ENCODE peak calls at places on chromosomes 12 and 14, in four cellular contexts. F is tibial nerve, R is upper lobe of right lung, Q is fibroblast of villous mesenchyme. V is an unnamed sample.

GRCh38 chr14:31337331-31337730 is 83.0 kb downstream of the HEATR5A start:
- DNase-seq in F (no peak), Q (no peak), R (no peak), V (no peak)

GRCh38 chr12:100356646-100357223 is at the start of gene SLC17A8:
- DNase-seq in R (no peak), Q (no peak), F (no peak), V (no peak)

GRCh38 chr14:94129758-94130414 is 482 bp upstream of the IFI27L2 start:
- DNase-seq in F (peak; percentile 63), R (no peak), Q (peak; percentile 37), V (peak; percentile 41)

GRCh38 chr14:101288436-101289229 is 272.7 kb upstream of the DIO3 start:
- DNase-seq in F (peak; percentile 9), R (no peak), Q (peak; percentile 0), V (peak; percentile 2)

GRCh38 chr14:71606064-71606463 is 326.2 kb upstream of the RGS6 start:
- DNase-seq in F (no peak), R (no peak), Q (no peak), V (no peak)

GRCh38 chr14:104433401-104434213 is 146.0 kb upstream of the C14orf180 start:
- DNase-seq in Q (no peak), F (no peak), R (peak; percentile 59), V (no peak)

GRCh38 chr12:4771172-4771959 is 51.2 kb downstream of the GALNT8 start:
- DNase-seq in Q (no peak), R (no peak), F (no peak), V (no peak)

GRCh38 chr12:108799528-108800243 is 57.7 kb downstream of the SSH1 start:
- DNase-seq in Q (peak; percentile 30), F (no peak), R (no peak), V (no peak)

GRCh38 chr12:132030367-132031038 is 80.8 kb downstream of the EP400 start:
- DNase-seq in R (no peak), F (no peak), Q (peak; percentile 55), V (peak; percentile 25)

GRCh38 chr14:32339188-32339587 is 10.1 kb downstream of the AKAP6 start:
- DNase-seq in F (no peak), Q (no peak), R (no peak), V (no peak)

GRCh38 chr14:68651075-68651474 is 141.8 kb downstream of the ZFP36L1 start:
- DNase-seq in F (no peak), Q (peak; percentile 62), R (peak; percentile 16), V (no peak)

GRCh38 chr14:35867280-35867629 is 41.1 kb downstream of the BRMS1L start:
- DNase-seq in F (no peak), R (no peak), Q (no peak), V (no peak)

GRCh38 chr12:75781532-75782046 is 250.0 kb downstream of the PHLDA1 start:
- DNase-seq in F (no peak), Q (peak; percentile 62), R (no peak), V (no peak)

GRCh38 chr12:130872179-130873096 is 572 bp downstream of the RAN start:
- DNase-seq in Q (peak; percentile 30), F (peak; percentile 9), R (peak; percentile 80), V (peak; percentile 35)

GRCh38 chr12:111904438-111904837 is 62.4 kb downstream of the MAPKAPK5 start:
- DNase-seq in Q (no peak), F (no peak), R (no peak), V (no peak)

GRCh38 chr12:106033161-106033675 is 105.5 kb downstream of the NUAK1 start:
- DNase-seq in F (no peak), R (no peak), Q (no peak), V (no peak)

GRCh38 chr14:104676694-104677505 is 12.5 kb upstream of the INF2 start:
- DNase-seq in Q (no peak), R (peak; percentile 74), F (no peak), V (no peak)

GRCh38 chr14:65296402-65296801 is 116.1 kb upstream of the FUT8 start:
- DNase-seq in R (no peak), F (no peak), Q (no peak), V (peak; percentile 23)

GRCh38 chr14:70059545-70059944 is 129.2 kb downstream of the SLC8A3 start:
- DNase-seq in Q (no peak), R (no peak), F (no peak), V (no peak)

GRCh38 chr12:99824900-99825562 is 159.7 kb downstream of the ANKS1B start:
- DNase-seq in Q (no peak), F (no peak), R (no peak), V (no peak)

GRCh38 chr12:212383-212798 is 1.6 kb downstream of the SLC6A12 start:
- DNase-seq in R (no peak), Q (no peak), F (no peak), V (no peak)

GRCh38 chr12:96294831-96295230 is 100.7 kb downstream of the ELK3 start:
- DNase-seq in R (no peak), Q (peak; percentile 80), F (no peak), V (peak; percentile 65)

GRCh38 chr12:71671816-71672215 is 7.7 kb downstream of the THAP2 start:
- DNase-seq in R (no peak), F (no peak), Q (no peak), V (no peak)

GRCh38 chr12:124451016-124451415 is 116.4 kb downstream of the NCOR2 start:
- DNase-seq in R (no peak), Q (no peak), F (no peak), V (no peak)

GRCh38 chr14:99072956-99073355 is 199.0 kb downstream of the BCL11B start:
- DNase-seq in F (no peak), Q (no peak), R (no peak), V (no peak)

GRCh38 chr14:56120091-56120632 is 2.0 kb downstream of the PELI2 start:
- DNase-seq in Q (peak; percentile 6), R (no peak), F (peak; percentile 21), V (peak; percentile 54)

GRCh38 chr12:33588082-33588712 is 148.6 kb upstream of the SYT10 start:
- DNase-seq in R (no peak), F (no peak), Q (peak; percentile 27), V (peak; percentile 6)

GRCh38 chr14:22388669-22389625 is 200.1 kb downstream of the DAD1 start:
- DNase-seq in Q (peak; percentile 52), R (no peak), F (no peak), V (peak; percentile 49)

GRCh38 chr14:63362305-63362914 is 43.7 kb upstream of the GPHB5 start:
- DNase-seq in Q (no peak), F (no peak), R (no peak), V (no peak)

GRCh38 chr14:58428011-58428807 is 690 bp downstream of the KIAA0586 start:
- DNase-seq in R (no peak), Q (peak; percentile 67), F (peak; percentile 5), V (peak; percentile 48)

GRCh38 chr12:76313289-76313688 is 34.9 kb downstream of the BBS10 start:
- DNase-seq in F (no peak), R (no peak), Q (no peak), V (no peak)

GRCh38 chr14:89372156-89372555 is 44.9 kb downstream of the FOXN3 start:
- DNase-seq in Q (no peak), F (no peak), R (no peak), V (peak; percentile 42)

GRCh38 chr14:102471921-102472814 is 37.4 kb downstream of the ANKRD9 start:
- DNase-seq in Q (no peak), R (no peak), F (no peak), V (no peak)

GRCh38 chr14:36363704-36364103 is 43.3 kb upstream of the MBIP start:
- DNase-seq in F (no peak), Q (no peak), R (no peak), V (peak; percentile 39)

GRCh38 chr12:58882796-58883195 is 37.5 kb downstream of the LRIG3 start:
- DNase-seq in Q (no peak), F (no peak), R (no peak), V (no peak)

GRCh38 chr12:47811581-47812484 is 7.9 kb downstream of the HDAC7 start:
- DNase-seq in R (no peak), Q (peak; percentile 88), F (peak; percentile 76), V (peak; percentile 80)

GRCh38 chr12:47812797-47813490 is 6.8 kb downstream of the HDAC7 start:
- DNase-seq in F (peak; percentile 76), Q (peak; percentile 87), R (peak; percentile 95), V (peak; percentile 81)

GRCh38 chr12:47808574-47809380 is 10.9 kb downstream of the HDAC7 start:
- DNase-seq in Q (no peak), R (no peak), F (no peak), V (no peak)

GRCh38 chr12:47813491-47814196 is 6.1 kb downstream of the HDAC7 start:
- DNase-seq in R (no peak), F (no peak), Q (peak; percentile 42), V (no peak)

DNA sequence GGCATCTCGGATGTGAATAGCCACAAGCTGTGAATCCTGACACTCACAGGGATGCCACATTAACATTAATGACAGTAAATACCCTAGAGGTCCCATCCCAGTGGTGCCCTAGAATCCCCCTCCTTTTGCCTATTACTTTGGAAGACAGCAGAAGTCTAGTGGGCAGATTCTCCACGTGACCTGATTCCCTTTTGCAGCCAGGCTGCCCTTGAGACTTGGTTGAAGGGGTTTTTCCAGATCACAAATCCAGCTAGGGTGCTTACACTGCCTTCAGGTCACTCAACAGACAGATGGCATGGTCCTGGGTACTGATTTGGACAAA is 8.7 kb downstream of the HDAC7 start:
- DNase-seq in R (no peak), Q (no peak), F (no peak), V (no peak)
- H3K4me3 ChIP-seq in R (no peak overlapping the region), Q (no peak overlapping the region), F (no peak overlapping the region), V (no peak overlapping the region)

DNA sequence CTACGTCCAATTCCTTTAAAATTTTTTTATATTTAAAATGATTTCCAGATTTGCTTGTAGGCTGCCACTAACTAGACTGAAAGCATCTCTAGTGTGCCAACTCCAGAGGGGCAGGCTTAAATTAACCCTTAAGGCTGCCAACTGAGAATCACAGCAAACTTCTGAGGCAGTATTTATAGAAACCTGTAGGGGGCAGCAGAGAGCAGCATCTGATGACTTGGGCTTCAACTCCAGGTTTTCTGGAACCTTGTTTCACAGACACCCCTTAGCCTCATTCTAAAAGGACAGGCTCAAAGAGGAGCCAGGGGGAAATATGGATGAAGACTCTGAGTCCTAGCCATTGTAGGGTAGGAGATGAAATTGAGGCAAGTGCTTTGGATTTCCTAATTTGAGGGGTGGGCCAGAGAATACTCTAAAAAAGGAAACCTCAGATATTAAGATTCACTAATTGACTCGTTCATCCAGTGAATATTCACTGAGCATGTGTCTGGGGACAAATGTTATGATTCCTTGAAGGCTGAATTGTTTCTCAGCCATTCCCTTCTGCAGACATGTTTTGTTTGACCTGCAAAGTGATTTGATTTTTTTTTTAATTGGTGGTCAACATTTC is 63.3 kb upstream of the HSPB8 start:
- DNase-seq in Q (peak; percentile 36), R (no peak), F (peak; percentile 41), V (peak; percentile 37)
- TF ChIP-seq CTCF in Q (peak; percentile 88), R (peak; percentile 92), F (peak; percentile 71), V (peak; percentile 93)

DNA sequence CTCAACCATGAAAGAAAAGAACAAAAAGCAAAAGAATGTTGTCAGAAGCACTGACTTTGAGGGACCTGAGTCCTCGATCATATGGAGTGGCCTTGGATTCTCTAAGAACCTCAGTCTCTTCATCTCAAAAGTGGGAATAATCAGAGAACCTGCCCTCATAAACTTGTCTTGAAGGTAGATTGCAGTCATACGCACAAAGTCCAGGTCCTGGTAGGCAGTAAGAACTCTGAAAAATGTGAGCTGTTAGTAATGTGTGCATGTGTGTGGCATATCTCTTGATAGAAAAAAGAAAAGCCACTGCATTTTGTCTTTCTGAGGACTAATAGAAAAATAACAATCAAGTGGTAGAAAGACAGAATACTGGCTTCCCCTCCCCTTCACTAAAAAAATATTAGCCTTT is 205.0 kb upstream of the TBX3 start:
- DNase-seq in R (no peak), Q (no peak), F (no peak), V (no peak)
- H3K4me3 ChIP-seq in R (no peak overlapping the region), Q (no peak overlapping the region), F (no peak overlapping the region), V (no peak overlapping the region)

GRCh38 chr14:38261620-38262019 is 5.7 kb upstream of the CLEC14A start:
- DNase-seq in R (no peak), Q (peak; percentile 45), F (no peak), V (no peak)
- TF ChIP-seq CTCF in R (no peak), Q (no peak), F (no peak), V (no peak)